ENCODE peak calls at places on chromosomes 11 and 22, in nine cellular contexts. One of them, this sample, is unnamed.

GRCh38 chr11:46499821-46500220 is 94.0 kb downstream of the AMBRA1 start:
- DNase-seq in neural crest cell: no peak
- DNase-seq in fibroblast of mammary gland: no peak
- DNase-seq in AG09319: no peak
- DNase-seq in B cell: no peak
- DNase-seq in body of pancreas: no peak
- DNase-seq in GM10248: no peak
- DNase-seq in psoas muscle: no peak
- DNase-seq in mucosa of descending colon: no peak
- DNase-seq in this sample: no peak

GRCh38 chr11:110621826-110622225 is 90.4 kb downstream of the ARHGAP20 start:
- DNase-seq in B cell: no peak
- DNase-seq in mucosa of descending colon: no peak
- DNase-seq in GM10248: no peak
- DNase-seq in neural crest cell: no peak
- DNase-seq in fibroblast of mammary gland: peak
- DNase-seq in body of pancreas: no peak
- DNase-seq in AG09319: no peak
- DNase-seq in psoas muscle: no peak
- DNase-seq in this sample: no peak

GRCh38 chr11:46528445-46529085 is 65.3 kb downstream of the AMBRA1 start:
- DNase-seq in body of pancreas: no peak
- DNase-seq in mucosa of descending colon: no peak
- DNase-seq in fibroblast of mammary gland: no peak
- DNase-seq in B cell: no peak
- DNase-seq in AG09319: no peak
- DNase-seq in neural crest cell: no peak
- DNase-seq in GM10248: no peak
- DNase-seq in psoas muscle: no peak
- DNase-seq in this sample: no peak

GRCh38 chr11:9752091-9752490 is 88.2 kb downstream of the SWAP70 start:
- DNase-seq in mucosa of descending colon: no peak
- DNase-seq in fibroblast of mammary gland: peak
- DNase-seq in neural crest cell: no peak
- DNase-seq in B cell: no peak
- DNase-seq in body of pancreas: peak
- DNase-seq in GM10248: no peak
- DNase-seq in psoas muscle: no peak
- DNase-seq in AG09319: no peak
- DNase-seq in this sample: no peak

GRCh38 chr11:85748455-85748891 is 62.5 kb downstream of the SYTL2 start:
- DNase-seq in neural crest cell: no peak
- DNase-seq in B cell: no peak
- DNase-seq in GM10248: no peak
- DNase-seq in psoas muscle: no peak
- DNase-seq in body of pancreas: no peak
- DNase-seq in mucosa of descending colon: no peak
- DNase-seq in AG09319: no peak
- DNase-seq in fibroblast of mammary gland: peak
- DNase-seq in this sample: no peak

GRCh38 chr11:64206457-64207246 is at the start of gene FERMT3:
- DNase-seq in body of pancreas: no peak
- DNase-seq in GM10248: peak
- DNase-seq in mucosa of descending colon: peak
- DNase-seq in psoas muscle: peak
- DNase-seq in neural crest cell: no peak
- DNase-seq in AG09319: no peak
- DNase-seq in fibroblast of mammary gland: no peak
- DNase-seq in B cell: peak
- DNase-seq in this sample: peak

GRCh38 chr11:76918941-76919386 is 58.2 kb downstream of the ACER3 start:
- DNase-seq in B cell: peak
- DNase-seq in neural crest cell: no peak
- DNase-seq in psoas muscle: no peak
- DNase-seq in body of pancreas: peak
- DNase-seq in fibroblast of mammary gland: peak
- DNase-seq in AG09319: peak
- DNase-seq in GM10248: peak
- DNase-seq in mucosa of descending colon: peak
- DNase-seq in this sample: no peak

GRCh38 chr22:37228106-37229011 is 15.7 kb downstream of the RAC2 start:
- DNase-seq in AG09319: no peak
- DNase-seq in mucosa of descending colon: no peak
- DNase-seq in body of pancreas: no peak
- DNase-seq in GM10248: no peak
- DNase-seq in psoas muscle: no peak
- DNase-seq in neural crest cell: no peak
- DNase-seq in fibroblast of mammary gland: no peak
- DNase-seq in B cell: no peak
- DNase-seq in this sample: peak

GRCh38 chr11:71206186-71206585 is 46.2 kb downstream of the SHANK2 start:
- DNase-seq in body of pancreas: peak
- DNase-seq in neural crest cell: no peak
- DNase-seq in fibroblast of mammary gland: peak
- DNase-seq in AG09319: no peak
- DNase-seq in GM10248: no peak
- DNase-seq in psoas muscle: no peak
- DNase-seq in B cell: no peak
- DNase-seq in mucosa of descending colon: peak
- DNase-seq in this sample: peak

GRCh38 chr11:118918128-118918685 is 7.5 kb downstream of the BCL9L start:
- DNase-seq in body of pancreas: peak
- DNase-seq in neural crest cell: no peak
- DNase-seq in fibroblast of mammary gland: peak
- DNase-seq in GM10248: no peak
- DNase-seq in B cell: no peak
- DNase-seq in AG09319: peak
- DNase-seq in psoas muscle: peak
- DNase-seq in mucosa of descending colon: peak
- DNase-seq in this sample: no peak

GRCh38 chr11:20595101-20595500 is 4.3 kb upstream of the SLC6A5 start:
- DNase-seq in neural crest cell: no peak
- DNase-seq in B cell: no peak
- DNase-seq in psoas muscle: no peak
- DNase-seq in body of pancreas: no peak
- DNase-seq in mucosa of descending colon: no peak
- DNase-seq in AG09319: no peak
- DNase-seq in GM10248: no peak
- DNase-seq in fibroblast of mammary gland: no peak
- DNase-seq in this sample: no peak

GRCh38 chr11:20589796-20590195 is 9.6 kb upstream of the SLC6A5 start:
- DNase-seq in psoas muscle: no peak
- DNase-seq in mucosa of descending colon: no peak
- DNase-seq in AG09319: no peak
- DNase-seq in B cell: no peak
- DNase-seq in neural crest cell: no peak
- DNase-seq in body of pancreas: no peak
- DNase-seq in fibroblast of mammary gland: no peak
- DNase-seq in GM10248: no peak
- DNase-seq in this sample: no peak

GRCh38 chr11:20596629-20597129 is 2.7 kb upstream of the SLC6A5 start:
- DNase-seq in neural crest cell: no peak
- DNase-seq in body of pancreas: no peak
- DNase-seq in fibroblast of mammary gland: no peak
- DNase-seq in psoas muscle: no peak
- DNase-seq in AG09319: no peak
- DNase-seq in B cell: no peak
- DNase-seq in mucosa of descending colon: no peak
- DNase-seq in GM10248: no peak
- DNase-seq in this sample: no peak

GRCh38 chr11:20594274-20595061 is 4.9 kb upstream of the SLC6A5 start:
- DNase-seq in body of pancreas: no peak
- DNase-seq in mucosa of descending colon: no peak
- DNase-seq in GM10248: no peak
- DNase-seq in psoas muscle: no peak
- DNase-seq in AG09319: no peak
- DNase-seq in fibroblast of mammary gland: no peak
- DNase-seq in neural crest cell: no peak
- DNase-seq in B cell: no peak
- DNase-seq in this sample: no peak

DNA sequence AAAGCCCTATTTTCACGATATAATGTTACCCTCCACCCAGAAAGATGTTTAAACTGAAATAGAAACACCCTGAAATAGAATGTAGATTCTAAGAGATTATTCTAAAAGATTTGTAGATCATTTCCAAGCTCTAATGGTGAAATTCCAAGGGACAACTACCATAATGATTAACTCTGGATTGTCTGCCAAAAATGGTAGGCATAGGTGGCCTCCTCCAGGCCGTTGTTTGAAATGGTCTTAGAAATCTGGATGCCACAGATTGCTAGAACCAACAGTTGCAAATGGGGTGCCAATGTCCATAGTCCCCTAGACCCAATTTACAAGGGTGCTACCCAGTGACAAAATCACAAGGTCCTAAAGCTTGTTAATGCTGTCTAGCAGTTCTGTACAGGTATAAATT is 6.7 kb upstream of the SLC6A5 start:
- DNase-seq in body of pancreas: no peak
- DNase-seq in GM10248: no peak
- DNase-seq in mucosa of descending colon: no peak
- DNase-seq in neural crest cell: no peak
- DNase-seq in AG09319: no peak
- DNase-seq in B cell: no peak
- DNase-seq in psoas muscle: no peak
- DNase-seq in fibroblast of mammary gland: no peak
- DNase-seq in this sample: no peak
- TF ChIP-seq CTCF in body of pancreas: no peak
- TF ChIP-seq CTCF in GM10248: no peak
- TF ChIP-seq CTCF in mucosa of descending colon: no peak
- TF ChIP-seq CTCF in neural crest cell: no peak
- TF ChIP-seq CTCF in AG09319: no peak
- TF ChIP-seq CTCF in B cell: no peak
- TF ChIP-seq CTCF in psoas muscle: no peak
- TF ChIP-seq CTCF in fibroblast of mammary gland: no peak
- TF ChIP-seq CTCF in this sample: no peak

DNA sequence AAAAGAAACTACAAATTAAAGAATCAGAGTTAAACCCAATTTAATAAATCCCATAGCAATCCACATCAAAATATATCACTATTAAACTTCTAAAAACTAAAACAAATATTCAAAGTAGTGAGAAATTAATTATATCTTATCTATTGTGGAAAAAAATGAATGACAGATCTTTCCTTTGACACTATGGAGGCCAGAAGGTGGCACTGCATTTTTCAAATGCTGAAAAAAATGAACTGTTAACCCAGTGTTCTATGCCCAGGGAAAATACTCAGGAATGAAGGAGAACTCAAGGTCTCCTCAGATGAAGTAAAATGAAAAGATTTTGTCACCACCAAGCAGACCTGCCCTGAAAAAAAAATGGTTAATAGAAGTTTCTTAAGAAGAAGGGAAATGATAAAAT is 27.7 kb downstream of the TYR start:
- DNase-seq in mucosa of descending colon: peak
- DNase-seq in psoas muscle: no peak
- DNase-seq in neural crest cell: no peak
- DNase-seq in fibroblast of mammary gland: no peak
- DNase-seq in body of pancreas: no peak
- DNase-seq in GM10248: no peak
- DNase-seq in B cell: no peak
- DNase-seq in AG09319: no peak
- DNase-seq in this sample: no peak
- TF ChIP-seq CTCF in mucosa of descending colon: no peak
- TF ChIP-seq CTCF in psoas muscle: no peak
- TF ChIP-seq CTCF in neural crest cell: no peak
- TF ChIP-seq CTCF in fibroblast of mammary gland: peak
- TF ChIP-seq CTCF in body of pancreas: no peak
- TF ChIP-seq CTCF in GM10248: no peak
- TF ChIP-seq CTCF in B cell: no peak
- TF ChIP-seq CTCF in AG09319: no peak
- TF ChIP-seq CTCF in this sample: no peak

DNA sequence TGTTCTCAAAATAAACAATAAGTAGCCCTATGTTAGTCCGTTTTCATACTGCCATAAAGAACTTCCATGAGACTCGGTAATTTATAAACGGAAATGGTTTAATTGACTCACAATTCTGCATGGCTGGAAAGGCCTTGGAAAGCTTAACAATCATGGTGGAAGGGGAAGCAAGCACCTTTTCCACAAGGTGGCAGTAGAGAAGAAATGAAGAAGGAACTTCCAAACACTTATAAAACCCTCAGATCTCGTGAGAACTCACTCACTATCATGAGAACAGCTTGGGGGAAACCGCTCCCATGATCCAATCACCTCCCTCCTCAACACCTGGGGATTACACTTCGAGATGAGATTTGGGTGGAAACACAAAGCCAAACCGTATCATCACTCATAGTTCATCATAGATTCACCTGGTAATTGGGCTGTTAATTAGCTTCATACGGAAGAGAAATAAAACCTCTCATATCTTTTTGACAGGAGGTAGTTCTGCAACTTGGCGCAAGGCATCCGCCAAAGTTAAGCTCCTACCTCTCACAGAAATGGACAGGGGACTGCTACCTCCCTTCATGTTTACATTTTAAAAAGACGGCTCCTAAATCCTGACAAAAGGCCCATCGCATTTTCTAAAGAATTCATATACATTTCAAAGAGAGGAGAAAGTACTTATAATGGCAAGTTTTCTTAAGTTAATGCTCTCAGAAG is 49.0 kb downstream of the MUC15 start:
- DNase-seq in body of pancreas: no peak
- DNase-seq in fibroblast of mammary gland: peak
- DNase-seq in GM10248: no peak
- DNase-seq in neural crest cell: no peak
- DNase-seq in mucosa of descending colon: peak
- DNase-seq in B cell: no peak
- DNase-seq in psoas muscle: no peak
- DNase-seq in AG09319: no peak
- DNase-seq in this sample: no peak
- TF ChIP-seq CTCF in body of pancreas: peak
- TF ChIP-seq CTCF in fibroblast of mammary gland: peak
- TF ChIP-seq CTCF in GM10248: peak
- TF ChIP-seq CTCF in neural crest cell: peak
- TF ChIP-seq CTCF in mucosa of descending colon: no peak
- TF ChIP-seq CTCF in B cell: no peak
- TF ChIP-seq CTCF in psoas muscle: no peak
- TF ChIP-seq CTCF in AG09319: peak
- TF ChIP-seq CTCF in this sample: no peak

DNA sequence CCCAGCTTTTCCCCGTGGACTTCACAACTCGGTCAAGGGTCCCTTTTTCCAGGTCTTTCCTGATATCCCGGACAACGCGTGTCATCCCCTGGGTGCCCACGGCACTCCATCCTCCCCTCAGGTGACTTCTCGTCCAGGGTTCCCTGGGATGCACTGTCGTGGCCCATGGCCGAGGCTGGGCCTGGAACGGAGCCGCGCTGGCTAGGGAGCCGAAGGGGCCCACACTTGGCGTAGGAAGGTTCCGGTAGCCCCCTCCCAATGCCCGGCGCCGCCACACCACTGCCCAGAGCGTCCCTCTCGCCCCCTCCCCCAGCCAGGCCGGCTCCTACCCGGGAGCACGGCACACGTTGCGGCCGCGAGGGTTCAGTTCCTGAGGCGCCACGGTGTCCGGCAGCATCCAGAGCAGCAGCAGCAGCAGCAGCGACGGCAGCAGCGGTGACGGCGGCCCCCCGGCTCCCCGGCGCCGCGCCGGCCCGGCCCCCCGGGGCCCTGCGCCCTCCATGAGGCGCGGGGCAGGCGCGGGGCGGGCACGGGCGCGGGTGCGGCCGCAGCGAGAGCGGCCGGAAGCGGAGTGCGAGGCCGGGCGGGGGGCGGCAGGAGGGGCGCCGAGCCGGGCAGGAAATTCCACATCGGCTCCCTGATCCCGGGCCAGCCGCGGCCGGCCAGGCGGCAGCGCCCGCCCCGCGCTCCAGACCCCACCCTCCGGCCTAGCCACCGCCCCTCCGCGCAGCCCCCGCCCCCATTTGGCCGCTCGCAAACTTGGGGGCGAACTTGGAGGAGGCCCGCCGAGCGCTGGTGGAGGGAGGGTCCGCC is at the start of gene SCARF2:
- DNase-seq in fibroblast of mammary gland: no peak
- DNase-seq in GM10248: peak
- DNase-seq in AG09319: no peak
- DNase-seq in mucosa of descending colon: peak
- DNase-seq in neural crest cell: peak
- DNase-seq in psoas muscle: peak
- DNase-seq in B cell: no peak
- DNase-seq in body of pancreas: peak
- DNase-seq in this sample: no peak
- TF ChIP-seq CTCF in fibroblast of mammary gland: no peak
- TF ChIP-seq CTCF in GM10248: no peak
- TF ChIP-seq CTCF in AG09319: no peak
- TF ChIP-seq CTCF in mucosa of descending colon: no peak
- TF ChIP-seq CTCF in neural crest cell: no peak
- TF ChIP-seq CTCF in psoas muscle: no peak
- TF ChIP-seq CTCF in B cell: no peak
- TF ChIP-seq CTCF in body of pancreas: no peak
- TF ChIP-seq CTCF in this sample: no peak